ENCODE peak calls at places on chromosomes 5 and 9, in six cellular contexts. One of them, this sample, is unnamed.

GRCh38 chr5:109533847-109534272 is 124.1 kb upstream of the PJA2 start:
- DNase-seq in H1: no peak
- DNase-seq in K562: no peak
- DNase-seq in GM12878: no peak
- DNase-seq in GM12891: no peak
- DNase-seq in SK-N-SH: peak
- DNase-seq in this sample: no peak

GRCh38 chr5:95358858-95359257 is 32.3 kb upstream of the FAM81B start:
- DNase-seq in SK-N-SH: no peak
- DNase-seq in GM12878: no peak
- DNase-seq in GM12891: no peak
- DNase-seq in H1: no peak
- DNase-seq in K562: no peak
- DNase-seq in this sample: no peak

GRCh38 chr9:133631111-133631510 is 5.1 kb upstream of the DBH start:
- DNase-seq in GM12878: no peak
- DNase-seq in K562: no peak
- DNase-seq in GM12891: no peak
- DNase-seq in H1: no peak
- DNase-seq in SK-N-SH: no peak
- DNase-seq in this sample: no peak

GRCh38 chr5:147906326-147907095 is at the start of gene C5orf46:
- DNase-seq in H1: no peak
- DNase-seq in GM12891: no peak
- DNase-seq in K562: no peak
- DNase-seq in GM12878: no peak
- DNase-seq in SK-N-SH: no peak
- DNase-seq in this sample: no peak

GRCh38 chr5:159836691-159837090 is 79.6 kb upstream of the ADRA1B start:
- DNase-seq in GM12878: no peak
- DNase-seq in SK-N-SH: no peak
- DNase-seq in K562: no peak
- DNase-seq in GM12891: no peak
- DNase-seq in H1: no peak
- DNase-seq in this sample: no peak

GRCh38 chr5:181121675-181122561 is 9.1 kb downstream of the OR2V1 start:
- DNase-seq in K562: no peak
- DNase-seq in H1: no peak
- DNase-seq in GM12878: no peak
- DNase-seq in GM12891: no peak
- DNase-seq in SK-N-SH: peak
- DNase-seq in this sample: no peak

GRCh38 chr9:119375892-119376291 is 6.7 kb upstream of the BRINP1 start:
- DNase-seq in H1: no peak
- DNase-seq in K562: peak
- DNase-seq in SK-N-SH: peak
- DNase-seq in GM12878: no peak
- DNase-seq in GM12891: no peak
- DNase-seq in this sample: no peak

GRCh38 chr9:112558476-112558875 is 71.8 kb downstream of the KIAA1958 start:
- DNase-seq in SK-N-SH: no peak
- DNase-seq in GM12891: no peak
- DNase-seq in GM12878: no peak
- DNase-seq in K562: no peak
- DNase-seq in H1: no peak
- DNase-seq in this sample: no peak

GRCh38 chr5:68261174-68262021 is 45.8 kb downstream of the PIK3R1 start:
- DNase-seq in SK-N-SH: no peak
- DNase-seq in GM12891: no peak
- DNase-seq in GM12878: no peak
- DNase-seq in K562: no peak
- DNase-seq in H1: no peak
- DNase-seq in this sample: no peak

GRCh38 chr5:6636293-6636692 is 3.1 kb downstream of the SRD5A1 start:
- DNase-seq in H1: no peak
- DNase-seq in SK-N-SH: no peak
- DNase-seq in K562: no peak
- DNase-seq in GM12891: no peak
- DNase-seq in GM12878: no peak
- DNase-seq in this sample: no peak

GRCh38 chr9:107078061-107078460 is 205.0 kb upstream of the RAD23B start:
- DNase-seq in GM12891: no peak
- DNase-seq in SK-N-SH: no peak
- DNase-seq in GM12878: no peak
- DNase-seq in K562: no peak
- DNase-seq in H1: no peak
- DNase-seq in this sample: no peak

GRCh38 chr5:56422060-56422762 is 189.1 kb upstream of the ANKRD55 start:
- DNase-seq in SK-N-SH: no peak
- DNase-seq in GM12878: no peak
- DNase-seq in K562: no peak
- DNase-seq in H1: no peak
- DNase-seq in GM12891: no peak
- DNase-seq in this sample: no peak

GRCh38 chr9:126057036-126057435 is 269.6 kb upstream of the MVB12B start:
- DNase-seq in GM12878: no peak
- DNase-seq in H1: no peak
- DNase-seq in K562: no peak
- DNase-seq in GM12891: no peak
- DNase-seq in SK-N-SH: no peak
- DNase-seq in this sample: no peak

GRCh38 chr5:52759381-52759780 is 28.3 kb upstream of the ITGA1 start:
- DNase-seq in K562: no peak
- DNase-seq in SK-N-SH: no peak
- DNase-seq in H1: no peak
- DNase-seq in GM12891: no peak
- DNase-seq in GM12878: no peak
- DNase-seq in this sample: no peak

GRCh38 chr5:130198927-130199326 is 294.7 kb downstream of the CHSY3 start:
- DNase-seq in H1: no peak
- DNase-seq in SK-N-SH: peak
- DNase-seq in GM12891: no peak
- DNase-seq in GM12878: no peak
- DNase-seq in K562: no peak
- DNase-seq in this sample: no peak

GRCh38 chr5:153352685-153353219 is 137.7 kb upstream of the GRIA1 start:
- DNase-seq in GM12891: no peak
- DNase-seq in K562: no peak
- DNase-seq in H1: no peak
- DNase-seq in GM12878: peak
- DNase-seq in SK-N-SH: no peak
- DNase-seq in this sample: peak
- TF ChIP-seq POLR2AphosphoS5 in GM12891: no peak
- TF ChIP-seq POLR2AphosphoS5 in K562: no peak
- TF ChIP-seq POLR2AphosphoS5 in H1: no peak
- TF ChIP-seq POLR2AphosphoS5 in GM12878: no peak
- TF ChIP-seq POLR2AphosphoS5 in SK-N-SH: no peak
- TF ChIP-seq POLR2AphosphoS5 in this sample: no peak

GRCh38 chr5:61613679-61614078 is 281.6 kb downstream of the ZSWIM6 start:
- DNase-seq in GM12878: no peak
- DNase-seq in K562: no peak
- DNase-seq in GM12891: no peak
- DNase-seq in SK-N-SH: no peak
- DNase-seq in H1: no peak
- DNase-seq in this sample: no peak

GRCh38 chr5:61617039-61617438 is 285.0 kb downstream of the ZSWIM6 start:
- DNase-seq in H1: no peak
- DNase-seq in SK-N-SH: peak
- DNase-seq in K562: no peak
- DNase-seq in GM12891: no peak
- DNase-seq in GM12878: no peak
- DNase-seq in this sample: no peak

GRCh38 chr5:61618577-61618976 is 286.5 kb downstream of the ZSWIM6 start:
- DNase-seq in K562: no peak
- DNase-seq in SK-N-SH: no peak
- DNase-seq in GM12891: no peak
- DNase-seq in GM12878: no peak
- DNase-seq in H1: no peak
- DNase-seq in this sample: no peak

GRCh38 chr5:61617995-61618525 is 286.0 kb downstream of the ZSWIM6 start:
- DNase-seq in K562: no peak
- DNase-seq in SK-N-SH: no peak
- DNase-seq in GM12878: no peak
- DNase-seq in H1: no peak
- DNase-seq in GM12891: no peak
- DNase-seq in this sample: no peak

DNA sequence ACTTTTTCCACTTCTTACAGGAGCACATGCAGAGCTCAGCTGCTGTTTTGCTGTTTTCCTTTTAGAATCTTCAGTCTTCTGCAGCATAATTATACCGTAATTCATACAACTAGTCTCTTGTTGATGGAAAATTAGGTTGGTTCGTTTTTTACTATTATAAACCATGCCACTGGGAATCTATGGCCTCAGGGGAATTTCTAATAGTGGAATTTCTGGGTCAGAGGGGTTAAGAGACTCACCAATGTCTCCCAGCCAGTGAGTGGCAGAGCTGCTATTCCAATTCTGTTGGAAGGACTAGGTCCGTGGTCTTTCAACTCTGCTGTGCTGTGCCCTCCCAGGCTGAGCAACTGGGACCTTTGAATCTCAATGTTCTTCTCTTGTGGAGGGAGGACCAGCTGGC is 282.5 kb downstream of the ZSWIM6 start:
- DNase-seq in GM12878: no peak
- DNase-seq in SK-N-SH: no peak
- DNase-seq in GM12891: no peak
- DNase-seq in K562: no peak
- DNase-seq in H1: no peak
- DNase-seq in this sample: no peak
- TF ChIP-seq TAF1 in GM12878: no peak
- TF ChIP-seq TAF1 in SK-N-SH: no peak
- TF ChIP-seq TAF1 in GM12891: no peak
- TF ChIP-seq TAF1 in K562: no peak
- TF ChIP-seq TAF1 in H1: no peak
- TF ChIP-seq TAF1 in this sample: no peak

DNA sequence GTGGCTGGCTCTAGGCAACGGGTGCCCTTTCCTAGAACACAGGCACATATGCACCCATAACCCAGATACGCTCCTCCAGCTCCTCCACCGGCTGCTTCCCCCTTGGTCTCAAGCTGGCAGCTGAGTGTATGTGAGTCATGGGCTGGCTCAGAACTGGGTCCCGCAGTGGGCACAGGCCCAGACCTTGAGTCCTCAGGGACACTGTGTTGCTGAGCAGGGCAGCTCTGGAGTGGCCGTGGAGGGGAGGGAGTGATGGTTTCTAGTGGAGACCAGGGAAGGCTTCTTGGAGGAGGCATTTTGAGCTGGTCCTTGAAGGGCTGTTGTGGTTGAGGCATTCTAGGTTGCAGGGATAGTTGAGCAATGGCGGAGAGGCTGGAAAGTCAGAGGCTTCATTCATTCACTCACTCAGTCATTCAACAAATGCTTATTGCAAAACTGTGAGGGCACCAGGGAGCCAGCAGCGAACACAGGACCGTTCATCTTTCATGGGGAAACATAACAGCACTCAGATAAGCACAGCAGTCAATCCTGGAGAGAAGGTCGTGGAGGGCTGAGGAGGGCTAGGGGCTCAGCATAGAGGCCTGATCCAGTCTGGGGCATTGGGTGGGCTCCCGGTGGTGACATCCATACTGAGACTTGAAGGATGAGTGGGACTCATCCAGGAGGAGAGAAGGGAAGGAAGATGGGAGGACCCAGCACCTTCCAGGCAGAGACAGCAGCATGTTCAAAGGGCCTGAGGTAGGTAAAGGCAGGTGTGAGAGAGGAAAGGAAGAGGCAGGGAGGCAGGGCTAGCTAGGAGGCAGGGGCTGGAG is 2.4 kb downstream of the BBLN start:
- DNase-seq in K562: no peak
- DNase-seq in SK-N-SH: no peak
- DNase-seq in GM12891: no peak
- DNase-seq in H1: no peak
- DNase-seq in GM12878: no peak
- DNase-seq in this sample: no peak
- TF ChIP-seq POLR2AphosphoS5 in K562: peak
- TF ChIP-seq POLR2AphosphoS5 in SK-N-SH: no peak
- TF ChIP-seq POLR2AphosphoS5 in GM12891: no peak
- TF ChIP-seq POLR2AphosphoS5 in H1: no peak
- TF ChIP-seq POLR2AphosphoS5 in GM12878: no peak
- TF ChIP-seq POLR2AphosphoS5 in this sample: no peak

DNA sequence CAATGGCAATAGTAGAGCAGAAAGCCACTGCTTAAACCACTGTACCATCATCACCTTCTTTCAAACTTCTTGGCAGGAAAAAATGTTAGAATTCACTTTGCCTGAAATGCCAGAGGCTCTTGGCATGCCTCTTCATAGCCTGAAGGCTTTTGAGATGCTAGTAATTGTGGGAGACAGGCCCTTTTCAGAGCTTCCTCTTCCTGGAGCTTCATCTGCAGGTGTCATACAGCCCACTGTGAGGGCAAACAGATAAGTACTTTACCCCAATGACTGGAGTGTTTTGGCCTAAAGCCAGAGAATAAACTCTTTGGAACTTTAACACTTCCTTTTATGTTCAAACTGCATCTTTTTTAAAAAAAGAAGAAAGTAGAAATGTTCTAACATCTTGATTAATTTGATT is 81.3 kb upstream of the TMEM171 start:
- DNase-seq in GM12891: no peak
- DNase-seq in K562: no peak
- DNase-seq in GM12878: no peak
- DNase-seq in SK-N-SH: no peak
- DNase-seq in H1: no peak
- DNase-seq in this sample: no peak
- TF ChIP-seq TAF1 in GM12891: no peak
- TF ChIP-seq TAF1 in K562: no peak
- TF ChIP-seq TAF1 in GM12878: no peak
- TF ChIP-seq TAF1 in SK-N-SH: no peak
- TF ChIP-seq TAF1 in H1: no peak
- TF ChIP-seq TAF1 in this sample: no peak

DNA sequence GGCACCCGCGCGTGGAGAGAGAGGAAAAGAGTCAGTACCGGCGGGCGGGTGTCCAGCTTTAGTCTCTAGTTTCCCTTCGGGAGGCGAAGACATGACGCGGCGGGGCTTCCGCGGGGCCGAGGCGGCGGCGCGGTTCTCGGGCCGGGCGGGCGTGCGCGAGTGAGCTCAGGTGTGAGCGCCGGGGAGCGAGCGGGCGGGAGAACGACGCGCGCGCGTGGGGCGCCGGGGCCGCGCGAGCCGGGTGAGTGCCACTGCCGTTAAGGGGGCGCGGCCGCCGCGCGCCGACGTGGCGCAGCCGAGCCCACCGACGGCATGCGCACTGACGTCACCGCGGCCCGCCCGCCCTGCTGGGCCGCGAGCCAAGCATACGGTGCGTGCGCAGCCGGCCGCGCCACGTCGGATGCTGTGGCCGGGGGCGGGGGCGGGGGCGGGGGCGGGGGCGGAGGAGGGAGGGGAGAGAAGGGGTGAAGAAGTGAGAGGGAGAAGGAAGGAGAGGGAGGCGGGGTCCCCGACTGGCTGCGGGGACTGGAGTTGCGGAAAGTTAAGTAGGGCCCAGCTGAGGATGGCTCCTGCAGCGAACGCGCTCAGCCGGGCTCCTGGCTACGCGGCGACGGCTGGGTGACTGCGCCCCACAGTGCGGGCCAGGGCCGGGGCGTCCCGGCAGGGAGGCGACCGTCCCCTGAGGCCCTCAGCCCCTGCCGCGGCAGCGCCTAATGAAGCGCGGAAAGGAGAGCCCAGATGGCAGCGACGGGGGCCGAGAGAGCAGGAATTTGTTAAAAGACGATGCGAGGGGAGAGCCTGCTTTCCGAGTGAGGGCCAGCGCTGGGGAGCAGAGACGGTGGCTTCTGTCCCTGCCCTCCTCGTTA is at the start of gene DAP:
- DNase-seq in GM12891: peak
- DNase-seq in SK-N-SH: peak
- DNase-seq in K562: peak
- DNase-seq in H1: peak
- DNase-seq in GM12878: peak
- DNase-seq in this sample: peak
- TF ChIP-seq POLR2AphosphoS5 in GM12891: no peak
- TF ChIP-seq POLR2AphosphoS5 in SK-N-SH: no peak
- TF ChIP-seq POLR2AphosphoS5 in K562: peak
- TF ChIP-seq POLR2AphosphoS5 in H1: peak
- TF ChIP-seq POLR2AphosphoS5 in GM12878: peak
- TF ChIP-seq POLR2AphosphoS5 in this sample: peak

This sample was measured in GM12892.